ENCODE peak calls at places on chromosome 1, in five cellular contexts. F, S, B, J and R are unnamed samples. For H3K36me3, the result is how much of the 10 kb centered on the place peaks cover.

GRCh38 chr1:2585318-2586092 is 1.1 kb upstream of the PRXL2B start:
- DNase-seq in F (peak), S (peak), B (peak), J (peak), R (no peak)

GRCh38 chr1:59061876-59062275 is 235.0 kb upstream of the FGGY start:
- DNase-seq in F (no peak), S (no peak), B (no peak), J (no peak), R (peak)

GRCh38 chr1:16226495-16227179 is 10.3 kb downstream of the CPLANE2 start:
- DNase-seq in F (peak), S (no peak), B (no peak), J (peak), R (no peak)

GRCh38 chr1:19643113-19643512 is 998 bp upstream of the NBL1 start:
- DNase-seq in F (peak), S (no peak), B (no peak), J (no peak), R (peak)

GRCh38 chr1:208165659-208166058 is 78.5 kb downstream of the PLXNA2 start:
- DNase-seq in F (no peak), S (no peak), B (no peak), J (no peak), R (no peak)

GRCh38 chr1:62207187-62207586 is 12.5 kb downstream of the L1TD1 start:
- DNase-seq in F (no peak), S (no peak), B (no peak), J (no peak), R (no peak)

GRCh38 chr1:29397256-29397590 is 160.9 kb downstream of the PTPRU start:
- DNase-seq in F (no peak), S (no peak), B (no peak), J (no peak), R (no peak)

GRCh38 chr1:219752645-219753044 is 139.7 kb upstream of the ZC3H11B start:
- DNase-seq in F (no peak), S (no peak), B (no peak), J (no peak), R (no peak)

GRCh38 chr1:202710070-202711025 is at the start of gene SYT2:
- DNase-seq in F (peak), S (peak), B (no peak), J (peak), R (peak)

GRCh38 chr1:3539707-3540425 is 71.4 kb downstream of the MEGF6 start:
- DNase-seq in F (no peak), S (no peak), B (no peak), J (no peak), R (no peak)

GRCh38 chr1:150650193-150650592 is 20.8 kb upstream of the ENSA start:
- DNase-seq in F (peak), S (no peak), B (no peak), J (no peak), R (no peak)

GRCh38 chr1:228767636-228768344 is 32.5 kb downstream of the RHOU start:
- DNase-seq in F (no peak), S (no peak), B (no peak), J (no peak), R (no peak)

GRCh38 chr1:147273409-147274307 is 31.2 kb downstream of the CHD1L start:
- DNase-seq in F (no peak), S (peak), B (no peak), J (no peak), R (peak)

GRCh38 chr1:167832693-167833092 is 81.2 kb downstream of the ADCY10 start:
- DNase-seq in F (no peak), S (no peak), B (no peak), J (no peak), R (no peak)

GRCh38 chr1:231209531-231209930 is 31.5 kb upstream of the GNPAT start:
- DNase-seq in F (no peak), S (no peak), B (no peak), J (no peak), R (no peak)

GRCh38 chr1:112702420-112703261 is 4.3 kb downstream of the RHOC start:
- DNase-seq in F (peak), S (no peak), B (no peak), J (no peak), R (no peak)

GRCh38 chr1:112701227-112702066 is 5.5 kb downstream of the RHOC start:
- DNase-seq in F (peak), S (no peak), B (no peak), J (no peak), R (no peak)

GRCh38 chr1:112700290-112701226 is 6.4 kb downstream of the RHOC start:
- DNase-seq in F (peak), S (peak), B (peak), J (peak), R (peak)

GRCh38 chr1:112703706-112704105 is 3.2 kb downstream of the RHOC start:
- DNase-seq in F (no peak), S (no peak), B (no peak), J (no peak), R (no peak)

DNA sequence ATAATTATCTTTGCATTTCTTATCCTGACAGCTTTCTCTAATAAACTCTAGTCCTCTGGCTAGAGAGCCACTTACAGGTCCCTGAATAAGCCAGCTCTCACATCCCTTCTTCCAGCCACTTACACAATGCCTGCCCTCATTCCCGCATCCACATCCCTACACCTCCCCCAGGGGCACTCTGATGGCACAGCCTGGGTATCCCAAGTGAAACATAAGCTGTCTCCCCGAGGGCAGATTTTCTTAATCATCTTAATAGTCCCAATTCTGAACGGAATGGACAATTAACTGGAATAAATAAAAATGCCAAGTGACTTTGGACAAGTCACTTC is 4.9 kb downstream of the RHOC start:
- DNase-seq in F (peak), S (no peak), B (no peak), J (no peak), R (no peak)
- H3K36me3 ChIP-seq in F (under half), S (under half), B (under half), J (half or more), R (half or more)

GRCh38 chr1:201432814-201433213 is 11.3 kb upstream of the TNNI1 start:
- DNase-seq in F (no peak), S (no peak), B (no peak), J (no peak), R (no peak)

GRCh38 chr1:201433609-201434008 is 12.1 kb upstream of the TNNI1 start:
- DNase-seq in F (no peak), S (no peak), B (no peak), J (no peak), R (no peak)

GRCh38 chr1:201427923-201428322 is 6.4 kb upstream of the TNNI1 start:
- DNase-seq in F (no peak), S (no peak), B (no peak), J (no peak), R (no peak)

GRCh38 chr1:201429771-201430501 is 8.4 kb upstream of the TNNI1 start:
- DNase-seq in F (no peak), S (no peak), B (no peak), J (no peak), R (no peak)

GRCh38 chr1:201430790-201431189 is 9.3 kb upstream of the TNNI1 start:
- DNase-seq in F (no peak), S (no peak), B (no peak), J (no peak), R (no peak)
- H3K4me3 ChIP-seq in F (no peak), S (no peak), B (no peak), J (no peak), R (no peak)

DNA sequence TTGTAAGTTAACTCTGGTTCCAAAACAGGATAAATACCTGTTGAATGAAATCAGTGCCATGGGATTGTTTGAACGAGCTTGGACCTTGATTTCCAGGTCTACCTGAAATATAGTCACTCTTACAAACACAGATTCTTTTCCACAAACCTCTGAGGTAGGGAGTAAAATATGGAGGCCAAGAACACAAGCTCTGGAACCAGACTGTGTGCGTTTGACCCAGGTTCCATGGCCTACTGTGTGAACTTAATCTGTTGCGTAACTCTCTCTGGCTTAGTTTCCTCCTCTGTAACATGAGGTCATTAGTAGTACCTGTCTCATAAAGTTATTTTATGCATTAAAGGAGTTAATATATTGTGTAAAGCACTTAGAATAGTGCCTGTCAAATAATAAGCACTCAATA is 25.1 kb downstream of the DENND2D start:
- DNase-seq in F (no peak), S (no peak), B (no peak), J (no peak), R (no peak)
- H3K36me3 ChIP-seq in F (half or more), S (under half), B (under half), J (half or more), R (half or more)

GRCh38 chr1:6249732-6250689 is 6.0 kb downstream of the HES3 start:
- DNase-seq in F (no peak), S (no peak), B (no peak), J (no peak), R (no peak)

GRCh38 chr1:6251233-6251632 is 7.3 kb downstream of the HES3 start:
- DNase-seq in F (no peak), S (no peak), B (no peak), J (no peak), R (no peak)

GRCh38 chr1:6248161-6248776 is 4.3 kb downstream of the HES3 start:
- DNase-seq in F (no peak), S (no peak), B (no peak), J (no peak), R (no peak)

GRCh38 chr1:6247651-6248050 is 3.7 kb downstream of the HES3 start:
- DNase-seq in F (no peak), S (no peak), B (no peak), J (no peak), R (no peak)

GRCh38 chr1:6248798-6249731 is 5.1 kb downstream of the HES3 start:
- DNase-seq in F (no peak), S (no peak), B (no peak), J (no peak), R (no peak)
- H3K4me3 ChIP-seq in F (peak), S (no peak), B (no peak), J (no peak), R (no peak)

GRCh38 chr1:81846630-81847029 is 45.9 kb downstream of the ADGRL2 start:
- DNase-seq in F (no peak), S (no peak), B (no peak), J (no peak), R (no peak)
- H3K36me3 ChIP-seq in F (under half), S (under half), B (under half), J (under half), R (under half)

DNA sequence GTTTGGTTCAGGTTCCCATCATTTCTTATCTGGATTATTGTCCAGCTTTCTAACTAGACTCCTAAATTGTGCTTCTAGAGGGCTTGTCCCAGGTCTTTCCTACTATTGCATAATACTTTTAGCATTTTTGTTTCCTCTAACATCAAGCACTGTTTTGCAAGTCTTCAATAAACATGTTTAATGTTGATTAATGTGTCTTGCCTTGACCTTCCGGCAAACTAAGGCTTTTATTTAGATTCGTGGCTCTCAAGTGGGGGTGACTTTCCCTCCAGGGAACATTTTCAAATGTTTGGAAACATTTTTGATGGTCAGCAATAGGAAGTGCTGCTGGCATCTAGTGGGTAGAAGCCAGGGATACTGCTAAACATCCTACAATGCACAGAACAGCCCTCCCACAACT is 90.7 kb downstream of the RPE65 start:
- DNase-seq in F (no peak), S (no peak), B (no peak), J (no peak), R (no peak)
- H3K4me3 ChIP-seq in F (no peak), S (no peak), B (no peak), J (no peak), R (no peak)

GRCh38 chr1:112603541-112603940 is 15.4 kb downstream of the ST7L start:
- DNase-seq in F (no peak), S (no peak), B (no peak), J (no peak), R (no peak)
- H3K36me3 ChIP-seq in F (half or more), S (half or more), B (under half), J (half or more), R (half or more)

DNA sequence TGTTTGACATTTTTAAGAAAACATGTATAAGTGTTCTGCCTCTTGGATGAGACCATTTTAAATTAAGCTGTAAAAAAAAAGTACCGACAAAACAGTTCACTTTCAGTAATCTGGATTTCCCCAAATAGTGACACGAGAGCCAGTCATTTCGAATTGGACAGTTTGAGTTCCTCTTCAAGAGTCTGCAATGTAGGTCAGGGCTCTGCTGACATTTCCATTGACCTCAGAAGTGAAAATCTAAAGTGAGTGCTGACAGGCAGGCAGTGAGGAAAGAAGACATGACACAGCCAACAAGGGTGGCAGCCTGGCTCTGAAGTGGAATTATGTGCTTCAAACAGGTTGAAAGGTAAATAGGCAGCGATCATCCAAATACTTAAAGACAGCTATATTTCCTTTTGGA is at the start of gene IL23R:
- DNase-seq in F (no peak), S (no peak), B (peak), J (no peak), R (no peak)
- H3K4me3 ChIP-seq in F (no peak), S (no peak), B (no peak), J (no peak), R (no peak)